ENCODE peak calls at places on chromosomes 1 and 21, in five cellular contexts. R, B, I, C and O are unnamed samples. For H3K36me3 and H3K79me1, the result is how much of the 10 kb centered on the place peaks cover.

GRCh38 chr1:229431270-229432115 is 2.4 kb downstream of the ACTA1 start:
- DNase-seq in R (no peak), B (no peak), I (no peak), C (no peak), O (no peak)

GRCh38 chr1:227947678-227948492 is at the start of gene WNT9A:
- DNase-seq in R (peak), B (peak), I (no peak), C (peak), O (peak)

GRCh38 chr1:161958425-161958824 is 65.2 kb downstream of the OLFML2B start:
- DNase-seq in R (no peak), B (peak), I (no peak), C (no peak), O (no peak)

GRCh38 chr1:202143768-202144509 is 598 bp downstream of the ARL8A start:
- DNase-seq in R (peak), B (no peak), I (no peak), C (peak), O (no peak)

GRCh38 chr1:229434005-229434640 is at the start of gene ACTA1:
- DNase-seq in R (peak), B (no peak), I (peak), C (no peak), O (no peak)

GRCh38 chr21:37281993-37282392 is 14.9 kb upstream of the VPS26C start:
- DNase-seq in R (no peak), B (no peak), I (no peak), C (no peak), O (no peak)

GRCh38 chr1:32611859-32612188 is 38.5 kb downstream of the ZBTB8OS start:
- DNase-seq in R (no peak), B (no peak), I (no peak), C (no peak), O (no peak)

GRCh38 chr1:205602118-205602517 is 29.7 kb downstream of the ELK4 start:
- DNase-seq in R (no peak), B (no peak), I (no peak), C (no peak), O (no peak)

GRCh38 chr1:41621791-41622190 is 137.3 kb upstream of the EDN2 start:
- DNase-seq in R (no peak), B (no peak), I (no peak), C (no peak), O (no peak)

GRCh38 chr1:21605964-21606705 is 63.0 kb downstream of the RAP1GAP start:
- DNase-seq in R (no peak), B (no peak), I (no peak), C (no peak), O (no peak)
- H3K27ac ChIP-seq in R (no peak), B (no peak), I (no peak), C (no peak), O (no peak)

DNA sequence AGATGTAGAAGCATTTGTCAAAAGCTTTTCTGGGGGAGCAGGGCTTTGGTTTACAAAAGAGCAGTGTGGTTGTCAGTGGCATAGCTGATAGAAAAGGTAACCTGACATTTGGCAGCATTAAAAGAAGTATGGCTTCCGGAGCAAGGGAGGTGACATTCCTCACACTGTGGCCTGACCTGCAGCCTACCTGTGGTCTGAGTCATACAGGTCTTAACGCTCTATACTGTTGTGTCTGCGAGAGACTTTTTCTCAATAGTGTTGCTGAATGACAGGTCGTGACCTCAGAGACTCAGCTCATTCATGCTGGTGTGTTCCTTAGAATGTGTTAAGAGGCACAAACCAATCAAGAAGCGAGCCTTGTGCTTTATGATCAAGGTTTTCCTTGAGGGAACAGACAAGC is 19.3 kb downstream of the PHGDH start:
- DNase-seq in R (peak), B (no peak), I (no peak), C (no peak), O (no peak)
- H3K36me3 ChIP-seq in R (under half), B (half or more), I (half or more), C (half or more), O (half or more)

GRCh38 chr1:156126043-156126700 is 11.7 kb downstream of the LMNA start:
- DNase-seq in R (peak), B (peak), I (no peak), C (peak), O (no peak)

GRCh38 chr1:156124557-156125483 is 10.3 kb downstream of the LMNA start:
- DNase-seq in R (no peak), B (no peak), I (no peak), C (peak), O (no peak)

GRCh38 chr1:156129687-156130577 is 15.4 kb downstream of the LMNA start:
- DNase-seq in R (peak), B (peak), I (peak), C (peak), O (peak)

GRCh38 chr1:156128749-156129682 is 14.5 kb downstream of the LMNA start:
- DNase-seq in R (no peak), B (peak), I (no peak), C (peak), O (no peak)

GRCh38 chr1:156126701-156127534 is 12.4 kb downstream of the LMNA start:
- DNase-seq in R (no peak), B (peak), I (no peak), C (peak), O (no peak)
- H3K79me1 ChIP-seq in R (under half), B (half or more), I (under half), C (under half), O (under half)

DNA sequence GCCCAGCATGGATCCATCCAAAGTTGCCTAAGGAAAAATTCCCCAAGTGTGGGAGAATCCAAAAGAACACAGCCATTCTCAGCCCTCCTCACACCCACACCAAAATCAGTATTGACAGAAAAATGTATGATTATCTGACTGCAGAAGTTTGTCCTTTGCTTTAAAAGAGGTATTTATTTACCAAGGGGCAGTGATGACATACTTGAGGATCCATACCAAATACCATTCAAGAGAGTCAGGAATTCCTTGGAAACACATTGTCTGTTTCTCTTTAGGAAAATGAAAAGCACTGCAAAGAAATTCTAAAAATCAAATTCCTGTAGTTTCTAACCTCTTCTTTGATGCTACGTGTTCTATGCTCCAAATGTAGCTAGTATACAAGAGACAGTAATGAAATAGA is 509.6 kb upstream of the CXADR start:
- DNase-seq in R (peak), B (peak), I (no peak), C (peak), O (no peak)
- H3K27ac ChIP-seq in R (peak), B (no peak), I (no peak), C (peak), O (no peak)

GRCh38 chr1:119680193-119680592 is 31.5 kb upstream of the PHGDH start:
- DNase-seq in R (no peak), B (no peak), I (no peak), C (no peak), O (no peak)
- H3K36me3 ChIP-seq in R (under half), B (under half), I (under half), C (under half), O (under half)

GRCh38 chr1:5989731-5990271 is 2.4 kb downstream of the NPHP4 start:
- DNase-seq in R (no peak), B (no peak), I (no peak), C (no peak), O (no peak)
- H3K79me1 ChIP-seq in R (under half), B (under half), I (under half), C (under half), O (under half)

GRCh38 chr1:24770891-24771290 is 25.6 kb downstream of the CLIC4 start:
- DNase-seq in R (no peak), B (peak), I (no peak), C (peak), O (no peak)
- H3K27ac ChIP-seq in R (no peak), B (peak), I (no peak), C (peak), O (no peak)

GRCh38 chr1:45968941-45969666 is 163.3 kb downstream of the PIK3R3 start:
- DNase-seq in R (peak), B (no peak), I (no peak), C (peak), O (no peak)
- H3K36me3 ChIP-seq in R (under half), B (under half), I (under half), C (under half), O (under half)